ENCODE peak calls at places on chromosomes 16 and 17, in four cellular contexts. Q, H, L and J are unnamed samples.

GRCh38 chr16:64983983-64984382 is 137.9 kb downstream of the CDH11 start:
- DNase-seq in Q (peak; percentile 92), H (no peak), L (no peak), J (no peak)

GRCh38 chr16:56608876-56609462 is 585 bp downstream of the MT2A start:
- DNase-seq in Q (no peak), H (no peak), L (peak; percentile 71), J (peak; percentile 35)

GRCh38 chr17:27105636-27106035 is 188.3 kb upstream of the WSB1 start:
- DNase-seq in Q (no peak), H (no peak), L (no peak), J (no peak)

GRCh38 chr16:77599793-77600415 is 122.4 kb upstream of the NUDT7 start:
- DNase-seq in Q (peak; percentile 55), H (no peak), L (no peak), J (no peak)

GRCh38 chr16:56933266-56933619 is 1.3 kb downstream of the HERPUD1 start:
- DNase-seq in Q (no peak), H (no peak), L (peak; percentile 15), J (no peak)

GRCh38 chr17:28173801-28174200 is 131.3 kb downstream of the NLK start:
- DNase-seq in Q (no peak), H (no peak), L (no peak), J (no peak)

GRCh38 chr16:29807426-29808218 is 1.3 kb downstream of the MAZ start:
- DNase-seq in Q (peak; percentile 91), H (peak; percentile 94), L (peak; percentile 96), J (peak; percentile 90)

GRCh38 chr16:11345040-11345862 is at the start of gene RMI2:
- DNase-seq in Q (peak; percentile 91), H (peak; percentile 98), L (peak; percentile 97), J (peak; percentile 97)

GRCh38 chr16:58384437-58385055 is 7.7 kb upstream of the GINS3 start:
- DNase-seq in Q (no peak), H (no peak), L (no peak), J (no peak)

GRCh38 chr17:31425646-31426045 is 34.2 kb downstream of the RAB11FIP4 start:
- DNase-seq in Q (no peak), H (peak; percentile 41), L (no peak), J (peak; percentile 62)

GRCh38 chr17:28612936-28613872 is 781 bp downstream of the RSKR start:
- DNase-seq in Q (peak; percentile 30), H (no peak), L (no peak), J (no peak)

GRCh38 chr17:40219073-40219860 is at the start of gene WIPF2:
- DNase-seq in Q (peak; percentile 92), H (peak; percentile 98), L (peak; percentile 98), J (peak; percentile 98)

GRCh38 chr16:21643787-21644186 is 8.6 kb downstream of the IGSF6 start:
- DNase-seq in Q (no peak), H (no peak), L (no peak), J (no peak)

GRCh38 chr17:2892305-2892971 is 96.2 kb downstream of the RAP1GAP2 start:
- DNase-seq in Q (peak; percentile 96), H (no peak), L (no peak), J (no peak)

GRCh38 chr17:44904001-44904984 is 5.0 kb upstream of the EFTUD2 start:
- DNase-seq in Q (no peak), H (no peak), L (peak; percentile 52), J (no peak)

GRCh38 chr17:3556239-3556904 is 1.2 kb downstream of the TRPV3 start:
- DNase-seq in Q (no peak), H (no peak), L (no peak), J (no peak)

GRCh38 chr17:77482375-77483127 is 341.8 kb downstream of the SEC14L1 start:
- DNase-seq in Q (no peak), H (no peak), L (no peak), J (peak; percentile 27)

GRCh38 chr16:84047206-84047605 is 4.6 kb upstream of the SLC38A8 start:
- DNase-seq in Q (no peak), H (peak; percentile 9), L (no peak), J (no peak)

GRCh38 chr17:20074489-20074888 is 65.3 kb downstream of the SPECC1 start:
- DNase-seq in Q (no peak), H (no peak), L (no peak), J (no peak)

GRCh38 chr16:4372578-4373355 is 1.1 kb downstream of the VASN start:
- DNase-seq in Q (peak; percentile 89), H (no peak), L (peak; percentile 88), J (no peak)

GRCh38 chr17:56009795-56010715 is 143.2 kb upstream of the ANKFN1 start:
- DNase-seq in Q (peak; percentile 3), H (no peak), L (no peak), J (no peak)

GRCh38 chr16:68400083-68400923 is 48.0 kb downstream of the SMPD3 start:
- DNase-seq in Q (no peak), H (no peak), L (no peak), J (no peak)

GRCh38 chr17:83035722-83036121 is 43.7 kb upstream of the METRNL start:
- DNase-seq in Q (no peak), H (no peak), L (no peak), J (no peak)

GRCh38 chr16:73023752-73024570 is 24.0 kb downstream of the ZFHX3 start:
- DNase-seq in Q (no peak), H (no peak), L (peak; percentile 71), J (no peak)

GRCh38 chr16:66278604-66279262 is 87.8 kb upstream of the CDH5 start:
- DNase-seq in Q (no peak), H (no peak), L (no peak), J (no peak)

GRCh38 chr17:75830168-75831031 is 13.8 kb downstream of the UNC13D start:
- DNase-seq in Q (no peak), H (peak; percentile 75), L (no peak), J (no peak)